ENCODE peak calls at places on chromosomes 11 and 22, in seven cellular contexts. One of them, this sample, is unnamed.

GRCh38 chr22:17944205-17944725 is 80.1 kb downstream of the MICAL3 start:
- DNase-seq in kidney tubule cell: no peak
- DNase-seq in A172: no peak
- DNase-seq in omental fat pad: no peak
- DNase-seq in left colon: no peak
- DNase-seq in kidney: no peak
- DNase-seq in tibial artery: no peak
- DNase-seq in this sample: no peak

GRCh38 chr11:35214792-35215193 is 75.8 kb downstream of the CD44 start:
- DNase-seq in kidney: no peak
- DNase-seq in A172: peak; percentile 99
- DNase-seq in left colon: no peak
- DNase-seq in kidney tubule cell: peak; percentile 99
- DNase-seq in omental fat pad: no peak
- DNase-seq in tibial artery: no peak
- DNase-seq in this sample: no peak

GRCh38 chr11:72278911-72279310 is 34.9 kb upstream of the PHOX2A start:
- DNase-seq in A172: peak; percentile 25
- DNase-seq in tibial artery: no peak
- DNase-seq in kidney tubule cell: peak; percentile 78
- DNase-seq in omental fat pad: no peak
- DNase-seq in left colon: no peak
- DNase-seq in kidney: no peak
- DNase-seq in this sample: no peak

GRCh38 chr11:100827934-100828661 is 141.0 kb downstream of the ARHGAP42 start:
- DNase-seq in kidney tubule cell: peak; percentile 89
- DNase-seq in tibial artery: no peak
- DNase-seq in kidney: no peak
- DNase-seq in left colon: peak; percentile 18
- DNase-seq in omental fat pad: no peak
- DNase-seq in A172: peak; percentile 52
- DNase-seq in this sample: peak; percentile 87

GRCh38 chr11:122441702-122442092 is 213.8 kb upstream of the UBASH3B start:
- DNase-seq in A172: no peak
- DNase-seq in kidney: no peak
- DNase-seq in tibial artery: no peak
- DNase-seq in kidney tubule cell: no peak
- DNase-seq in left colon: no peak
- DNase-seq in omental fat pad: no peak
- DNase-seq in this sample: no peak

GRCh38 chr11:57777969-57778317 is 16.3 kb downstream of the CTNND1 start:
- DNase-seq in left colon: peak; percentile 69
- DNase-seq in kidney tubule cell: peak; percentile 35
- DNase-seq in omental fat pad: no peak
- DNase-seq in tibial artery: no peak
- DNase-seq in A172: peak; percentile 50
- DNase-seq in kidney: no peak
- DNase-seq in this sample: peak; percentile 38

GRCh38 chr22:42927966-42928365 is 70.9 kb upstream of the ARFGAP3 start:
- DNase-seq in kidney tubule cell: no peak
- DNase-seq in omental fat pad: no peak
- DNase-seq in left colon: no peak
- DNase-seq in kidney: no peak
- DNase-seq in tibial artery: no peak
- DNase-seq in A172: no peak
- DNase-seq in this sample: no peak

GRCh38 chr11:69578167-69578566 is 62.8 kb upstream of the CCND1 start:
- DNase-seq in tibial artery: no peak
- DNase-seq in kidney tubule cell: no peak
- DNase-seq in kidney: no peak
- DNase-seq in omental fat pad: no peak
- DNase-seq in A172: no peak
- DNase-seq in left colon: no peak
- DNase-seq in this sample: no peak

GRCh38 chr11:748007-748359 is 719 bp downstream of the TALDO1 start:
- DNase-seq in omental fat pad: no peak
- DNase-seq in left colon: peak; percentile 27
- DNase-seq in tibial artery: no peak
- DNase-seq in kidney tubule cell: peak; percentile 41
- DNase-seq in A172: peak; percentile 37
- DNase-seq in kidney: peak; percentile 76
- DNase-seq in this sample: peak; percentile 72

GRCh38 chr11:92981508-92982043 is 12.1 kb downstream of the MTNR1B start:
- DNase-seq in omental fat pad: no peak
- DNase-seq in tibial artery: no peak
- DNase-seq in left colon: no peak
- DNase-seq in kidney: no peak
- DNase-seq in A172: no peak
- DNase-seq in kidney tubule cell: no peak
- DNase-seq in this sample: no peak